ENCODE peak calls at places on chromosomes 16 and 17, in eight cellular contexts. Q is body of pancreas, I is HFF-Myc, J is uterus, N is tibial nerve, A is A549, V is astrocyte of the spinal cord, S is lung. Z is an unnamed sample.

GRCh38 chr16:4537376-4538066 is 1.1 kb downstream of the CDIP1 start:
- DNase-seq in J (peak), N (no peak), A (no peak), V (no peak), I (no peak), Q (peak), S (no peak), Z (peak)

GRCh38 chr16:4212934-4213296 is 29.0 kb downstream of the SRL start:
- DNase-seq in S (no peak), N (no peak), J (no peak), I (peak), Q (no peak), A (peak), V (peak), Z (no peak)

GRCh38 chr17:11144358-11145233 is 96.4 kb upstream of the SHISA6 start:
- DNase-seq in N (no peak), A (peak), J (no peak), S (peak), I (peak), Q (peak), V (no peak), Z (peak)

GRCh38 chr16:56662357-56663354 is 4.9 kb downstream of the MT1F start:
- DNase-seq in V (no peak), I (no peak), S (no peak), Q (no peak), N (no peak), A (no peak), J (no peak), Z (no peak)

GRCh38 chr16:12260119-12260646 is 283.6 kb downstream of the SNX29 start:
- DNase-seq in A (no peak), I (no peak), V (no peak), J (no peak), S (no peak), Q (no peak), N (no peak), Z (no peak)

GRCh38 chr17:31581491-31581890 is 190.0 kb downstream of the RAB11FIP4 start:
- DNase-seq in J (no peak), S (peak), V (peak), A (no peak), N (no peak), I (no peak), Q (no peak), Z (no peak)

GRCh38 chr17:70961341-70961740 is 792.0 kb downstream of the KCNJ2 start:
- DNase-seq in Q (no peak), S (no peak), J (no peak), A (no peak), V (peak), I (no peak), N (no peak), Z (no peak)

GRCh38 chr17:69523252-69523861 is 108.9 kb downstream of the MAP2K6 start:
- DNase-seq in S (no peak), V (peak), J (no peak), I (peak), A (peak), N (no peak), Q (peak), Z (peak)

GRCh38 chr17:42798011-42798382 is 507 bp downstream of the COA3 start:
- DNase-seq in J (no peak), Q (no peak), I (no peak), V (no peak), A (no peak), N (no peak), S (no peak), Z (no peak)

GRCh38 chr16:28274676-28275075 is 17.6 kb upstream of the SBK1 start:
- DNase-seq in Q (no peak), S (no peak), J (no peak), V (no peak), N (no peak), I (no peak), A (no peak), Z (no peak)

GRCh38 chr16:87210949-87211348 is 106.2 kb downstream of the C16orf95 start:
- DNase-seq in J (no peak), S (no peak), I (no peak), N (no peak), V (no peak), A (peak), Q (no peak), Z (no peak)

GRCh38 chr17:1957037-1957436 is 68.1 kb downstream of the RTN4RL1 start:
- DNase-seq in I (no peak), Q (no peak), S (no peak), N (no peak), J (no peak), V (peak), A (no peak), Z (no peak)

GRCh38 chr17:57109393-57110151 is 24.5 kb downstream of the AKAP1 start:
- DNase-seq in N (no peak), I (no peak), S (no peak), A (peak), J (no peak), V (no peak), Q (no peak), Z (peak)

GRCh38 chr17:37488009-37488604 is 1.6 kb upstream of the DUSP14 start:
- DNase-seq in Q (no peak), S (peak), A (peak), N (no peak), I (peak), V (peak), J (no peak), Z (no peak)

DNA sequence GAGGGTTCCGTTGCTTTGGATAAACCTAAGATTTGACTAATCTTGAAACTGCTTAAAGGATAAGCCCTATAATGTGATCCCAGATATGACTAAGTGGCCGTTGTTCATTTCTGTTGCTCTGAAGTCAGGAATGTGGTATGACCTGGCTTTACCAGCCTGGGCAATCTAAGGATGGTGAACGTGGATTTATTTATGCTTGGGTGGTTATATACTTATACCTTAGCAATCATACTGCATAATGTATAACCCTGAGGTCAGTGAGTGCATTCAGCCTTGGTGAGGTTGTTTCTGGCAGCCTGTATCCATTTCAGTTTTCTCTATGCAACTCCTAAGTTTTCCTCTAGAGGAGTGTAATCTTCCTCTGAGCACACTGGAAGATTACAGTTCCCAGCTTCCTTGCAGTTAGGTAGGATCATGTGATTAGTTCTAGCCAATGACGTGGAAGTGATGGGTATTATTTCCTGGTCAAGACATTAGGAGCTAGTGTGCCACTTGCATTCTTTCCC is 41.9 kb downstream of the FTO start:
- DNase-seq in S (no peak), V (peak), N (no peak), A (peak), I (no peak), J (no peak), Q (no peak), Z (no peak)
- TF ChIP-seq CTCF in S (no peak), V (peak), N (no peak), A (no peak), I (no peak), J (no peak), Q (peak), Z (peak)

GRCh38 chr16:10078541-10078949 is 103.7 kb downstream of the GRIN2A start:
- DNase-seq in N (no peak), Q (no peak), I (no peak), S (no peak), A (no peak), V (peak), J (no peak), Z (peak)
- TF ChIP-seq CTCF in N (no peak), Q (no peak), I (no peak), S (no peak), A (no peak), V (peak), J (no peak), Z (peak)

GRCh38 chr16:30526823-30527634 is 663 bp upstream of the ZNF768 start:
- DNase-seq in J (peak), S (peak), N (peak), V (peak), Q (peak), I (peak), A (peak), Z (peak)
- TF ChIP-seq CTCF in J (peak), S (no peak), N (peak), V (peak), Q (peak), I (no peak), A (peak), Z (peak)

DNA sequence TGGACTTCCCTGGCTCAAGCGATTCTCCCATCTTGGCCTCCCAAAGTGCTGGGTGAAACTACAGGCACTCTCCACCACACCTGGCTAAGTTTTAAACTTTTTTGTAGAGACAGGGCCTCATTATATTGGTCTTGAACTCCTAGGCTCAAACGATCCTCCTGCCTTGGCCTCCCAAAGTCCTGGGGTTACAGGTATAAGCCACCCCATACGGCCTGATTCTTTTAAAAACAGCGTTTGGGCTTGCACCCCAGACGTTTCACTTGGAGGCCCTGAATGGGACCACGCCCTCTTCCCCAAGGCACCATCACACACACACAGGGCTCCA is 29.4 kb upstream of the GINS2 start:
- DNase-seq in J (no peak), N (no peak), A (no peak), Q (no peak), S (no peak), I (no peak), V (no peak), Z (no peak)
- TF ChIP-seq CTCF in J (no peak), N (no peak), A (no peak), Q (no peak), S (no peak), I (no peak), V (no peak), Z (no peak)

GRCh38 chr16:74973304-74973703 is 11.6 kb downstream of the WDR59 start:
- DNase-seq in A (no peak), N (no peak), Q (no peak), V (no peak), I (no peak), J (no peak), S (no peak), Z (no peak)
- TF ChIP-seq CTCF in A (no peak), N (no peak), Q (no peak), V (no peak), I (no peak), J (no peak), S (no peak), Z (no peak)

GRCh38 chr17:7374353-7374752 is 6.5 kb upstream of the TNK1 start:
- DNase-seq in J (no peak), I (no peak), S (no peak), Q (no peak), A (no peak), N (no peak), V (no peak), Z (no peak)

GRCh38 chr17:7367918-7368596 is 12.8 kb upstream of the TNK1 start:
- DNase-seq in I (no peak), V (no peak), S (no peak), Q (no peak), A (no peak), J (no peak), N (no peak), Z (no peak)

GRCh38 chr17:7367083-7367482 is 12.1 kb downstream of the TMEM95 start:
- DNase-seq in Q (no peak), I (no peak), J (no peak), N (no peak), S (no peak), V (no peak), A (no peak), Z (no peak)

GRCh38 chr17:7370853-7371252 is 10.0 kb upstream of the TNK1 start:
- DNase-seq in A (no peak), N (no peak), I (no peak), S (no peak), V (no peak), J (no peak), Q (no peak), Z (no peak)
- TF ChIP-seq CTCF in A (no peak), N (no peak), I (no peak), S (no peak), V (no peak), J (no peak), Q (no peak), Z (no peak)

GRCh38 chr16:50461400-50461760 is 86.8 kb upstream of the NKD1 start:
- DNase-seq in Q (no peak), V (no peak), J (no peak), N (no peak), S (no peak), A (no peak), I (no peak), Z (no peak)

GRCh38 chr16:50460538-50461399 is 87.4 kb upstream of the NKD1 start:
- DNase-seq in A (no peak), Q (no peak), S (no peak), I (no peak), N (no peak), V (no peak), J (no peak), Z (no peak)

GRCh38 chr16:50457979-50458461 is 89.2 kb upstream of the BRD7 start:
- DNase-seq in N (no peak), Q (no peak), I (no peak), A (no peak), V (no peak), J (no peak), S (no peak), Z (no peak)

GRCh38 chr16:50458694-50459271 is 89.4 kb upstream of the NKD1 start:
- DNase-seq in I (no peak), A (no peak), N (no peak), V (no peak), S (no peak), J (no peak), Q (no peak), Z (no peak)

GRCh38 chr16:50459681-50460080 is 88.5 kb upstream of the NKD1 start:
- DNase-seq in J (no peak), N (no peak), V (no peak), I (no peak), S (no peak), Q (no peak), A (no peak), Z (no peak)
- TF ChIP-seq CTCF in J (no peak), N (no peak), V (no peak), I (no peak), S (no peak), Q (no peak), A (no peak), Z (no peak)

GRCh38 chr16:67177743-67178699 is 5.7 kb downstream of the MATCAP1 start:
- DNase-seq in J (peak), I (no peak), S (peak), A (peak), N (no peak), V (peak), Q (peak), Z (peak)
- TF ChIP-seq CTCF in J (peak), I (no peak), S (no peak), A (no peak), N (peak), V (no peak), Q (peak), Z (no peak)

DNA sequence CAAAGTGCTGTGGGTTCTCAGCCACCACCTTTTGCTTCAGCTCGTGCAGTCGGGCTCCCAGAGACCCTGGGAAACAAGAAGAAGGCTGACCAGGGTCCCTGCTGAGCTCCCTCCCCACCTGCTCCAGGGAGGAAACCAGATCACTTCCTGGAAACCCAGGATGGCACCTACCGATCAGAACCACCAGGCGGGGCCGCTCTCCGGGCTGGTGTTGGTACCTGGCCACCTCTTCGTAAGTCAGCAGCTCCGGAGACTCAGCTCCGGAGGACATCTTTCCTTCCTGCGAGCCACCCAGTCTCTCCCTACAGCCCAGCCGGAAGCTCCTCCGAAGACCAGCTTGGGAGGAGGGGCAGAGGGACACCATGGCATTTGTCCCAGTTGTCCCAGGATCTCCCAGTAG is 18.9 kb downstream of the MPP3 start:
- DNase-seq in Q (no peak), A (peak), I (no peak), V (no peak), S (no peak), N (no peak), J (no peak), Z (no peak)
- TF ChIP-seq CTCF in Q (no peak), A (no peak), I (no peak), V (no peak), S (no peak), N (no peak), J (no peak), Z (no peak)

Z was measured in glutamatergic neuron.